ENCODE peak calls at places on chromosomes 1 and 21, in four cellular contexts. One of them, this sample, is unnamed.
A peak's percentile ranks its signal among the peaks of the same experiment; 100 is the strongest.

GRCh38 chr1:150268342-150268705 is 492 bp downstream of the APH1A start:
- DNase-seq in K562: peak; percentile 61
- DNase-seq in H1: no peak
- DNase-seq in SK-N-SH: peak; percentile 43
- DNase-seq in this sample: no peak

GRCh38 chr21:45541221-45542039 is 810 bp downstream of the SLC19A1 start:
- DNase-seq in K562: peak; percentile 90
- DNase-seq in H1: no peak
- DNase-seq in SK-N-SH: peak; percentile 95
- DNase-seq in this sample: no peak

GRCh38 chr21:46384556-46384955 is 60.6 kb downstream of the PCNT start:
- DNase-seq in K562: no peak
- DNase-seq in H1: no peak
- DNase-seq in SK-N-SH: no peak
- DNase-seq in this sample: no peak

GRCh38 chr1:59827055-59827643 is 12.4 kb downstream of the HOOK1 start:
- DNase-seq in K562: no peak
- DNase-seq in H1: no peak
- DNase-seq in SK-N-SH: no peak
- DNase-seq in this sample: no peak

GRCh38 chr1:60866251-60866650 is 216.1 kb upstream of the NFIA start:
- DNase-seq in K562: no peak
- DNase-seq in H1: no peak
- DNase-seq in SK-N-SH: no peak
- DNase-seq in this sample: no peak

GRCh38 chr1:33373606-33374005 is 52.7 kb upstream of the A3GALT2 start:
- DNase-seq in K562: no peak
- DNase-seq in H1: no peak
- DNase-seq in SK-N-SH: no peak
- DNase-seq in this sample: no peak

GRCh38 chr1:182795563-182796228 is 6.1 kb downstream of the NPL start:
- DNase-seq in K562: peak; percentile 63
- DNase-seq in H1: no peak
- DNase-seq in SK-N-SH: no peak
- DNase-seq in this sample: no peak

GRCh38 chr1:16402742-16403141 is 34.5 kb downstream of the SPATA21 start:
- DNase-seq in K562: no peak
- DNase-seq in H1: no peak
- DNase-seq in SK-N-SH: no peak
- DNase-seq in this sample: no peak

GRCh38 chr1:209706622-209707021 is 2.0 kb downstream of the HSD11B1 start:
- DNase-seq in K562: no peak
- DNase-seq in H1: no peak
- DNase-seq in SK-N-SH: no peak
- DNase-seq in this sample: no peak

GRCh38 chr1:216750031-216750627 is 26.9 kb upstream of the ESRRG start:
- DNase-seq in K562: no peak
- DNase-seq in H1: peak; percentile 27
- DNase-seq in SK-N-SH: peak; percentile 33
- DNase-seq in this sample: no peak

GRCh38 chr1:2553871-2554620 is 2.1 kb upstream of the TNFRSF14 start:
- DNase-seq in K562: no peak
- DNase-seq in H1: no peak
- DNase-seq in SK-N-SH: no peak
- DNase-seq in this sample: no peak

GRCh38 chr1:186615332-186615731 is 64.9 kb downstream of the PTGS2 start:
- DNase-seq in K562: no peak
- DNase-seq in H1: no peak
- DNase-seq in SK-N-SH: no peak
- DNase-seq in this sample: no peak

GRCh38 chr1:207007352-207008033 is 25.1 kb downstream of the C1orf116 start:
- DNase-seq in K562: no peak
- DNase-seq in H1: no peak
- DNase-seq in SK-N-SH: no peak
- DNase-seq in this sample: no peak

GRCh38 chr1:90564164-90564563 is 152.9 kb downstream of the BARHL2 start:
- DNase-seq in K562: no peak
- DNase-seq in H1: no peak
- DNase-seq in SK-N-SH: no peak
- DNase-seq in this sample: no peak

GRCh38 chr1:85998105-85998504 is 158.5 kb downstream of the COL24A1 start:
- DNase-seq in K562: no peak
- DNase-seq in H1: no peak
- DNase-seq in SK-N-SH: no peak
- DNase-seq in this sample: no peak

GRCh38 chr1:39163469-39163868 is 41.0 kb upstream of the MACF1 start:
- DNase-seq in K562: no peak
- DNase-seq in H1: no peak
- DNase-seq in SK-N-SH: no peak
- DNase-seq in this sample: no peak
- TF ChIP-seq NRF1 in K562: no peak
- TF ChIP-seq NRF1 in H1: no peak
- TF ChIP-seq NRF1 in SK-N-SH: no peak
- TF ChIP-seq NRF1 in this sample: no peak

GRCh38 chr1:153663211-153663610 is 4.7 kb downstream of the SNAPIN start:
- DNase-seq in K562: no peak
- DNase-seq in H1: no peak
- DNase-seq in SK-N-SH: no peak
- DNase-seq in this sample: no peak
- TF ChIP-seq NRF1 in K562: no peak
- TF ChIP-seq NRF1 in H1: no peak
- TF ChIP-seq NRF1 in SK-N-SH: no peak
- TF ChIP-seq NRF1 in this sample: no peak

DNA sequence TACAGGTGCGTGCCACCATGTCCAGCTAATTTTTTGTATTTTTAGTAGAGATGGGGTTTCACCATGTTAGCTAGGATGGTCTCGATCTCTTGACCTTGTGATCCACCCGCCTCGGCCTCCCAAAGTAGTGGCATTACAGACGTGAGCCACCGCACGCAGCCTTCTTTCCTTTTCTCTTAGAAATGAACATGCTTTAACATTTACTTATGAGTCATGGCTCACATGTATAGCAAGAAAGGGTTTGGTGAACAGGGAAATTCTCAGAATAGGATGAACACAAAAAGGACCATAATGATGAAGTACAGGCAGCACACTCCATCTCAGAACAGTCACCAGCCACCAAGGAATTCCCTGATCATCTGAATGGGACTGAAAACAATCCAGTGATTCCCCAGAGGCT is 9.3 kb upstream of the VAMP4 start:
- DNase-seq in K562: no peak
- DNase-seq in H1: no peak
- DNase-seq in SK-N-SH: no peak
- DNase-seq in this sample: no peak
- TF ChIP-seq NRF1 in K562: no peak
- TF ChIP-seq NRF1 in H1: no peak
- TF ChIP-seq NRF1 in SK-N-SH: no peak
- TF ChIP-seq NRF1 in this sample: no peak

DNA sequence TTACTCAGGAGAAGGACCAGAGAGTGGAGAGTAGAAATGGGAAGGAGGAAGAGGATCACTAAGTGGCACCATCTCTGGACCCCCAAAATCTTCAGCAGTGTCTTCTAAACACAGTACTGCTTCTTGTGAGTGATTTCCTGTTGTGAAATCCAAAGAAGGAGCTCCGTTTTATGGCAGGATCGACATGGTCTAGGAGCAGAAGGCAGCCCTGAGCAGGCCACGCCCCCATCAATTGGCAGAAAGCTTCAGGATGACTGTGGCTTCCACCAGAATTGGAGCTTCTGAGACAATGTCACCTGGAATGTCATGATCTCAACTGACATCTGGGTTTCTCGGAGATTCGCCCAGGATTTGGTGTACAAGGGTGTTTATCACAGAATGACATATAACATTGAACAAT is 171.5 kb downstream of the ADSS2 start:
- DNase-seq in K562: no peak
- DNase-seq in H1: no peak
- DNase-seq in SK-N-SH: no peak
- DNase-seq in this sample: no peak
- TF ChIP-seq NRF1 in K562: no peak
- TF ChIP-seq NRF1 in H1: no peak
- TF ChIP-seq NRF1 in SK-N-SH: no peak
- TF ChIP-seq NRF1 in this sample: no peak

DNA sequence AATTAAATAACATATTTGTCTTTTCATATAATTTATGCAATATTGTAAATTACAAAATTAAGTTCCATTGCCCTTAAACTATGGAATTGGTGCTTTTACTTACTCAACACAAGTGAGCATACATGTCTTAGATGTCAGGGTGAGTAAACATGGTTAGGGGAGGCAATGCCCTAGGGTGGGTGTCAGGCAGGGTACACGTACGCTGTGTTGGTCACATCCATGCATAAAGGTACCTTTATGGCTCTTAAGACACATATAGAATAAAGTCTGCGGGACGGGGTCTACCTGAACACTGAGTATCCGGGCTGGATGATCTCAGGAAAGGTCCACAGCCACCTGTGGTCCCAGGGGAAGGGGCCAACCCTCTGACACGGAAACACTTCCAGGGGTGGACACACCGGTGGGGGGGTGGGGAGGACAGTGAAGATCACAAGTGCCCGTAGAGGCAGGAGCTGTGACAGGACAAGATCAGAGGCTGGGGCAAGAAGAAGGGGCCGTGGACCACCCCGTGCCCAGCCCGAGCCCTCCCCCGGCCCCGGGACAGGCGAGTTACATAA is 720 bp downstream of the LIN9 start:
- DNase-seq in K562: peak; percentile 71
- DNase-seq in H1: no peak
- DNase-seq in SK-N-SH: no peak
- DNase-seq in this sample: no peak
- TF ChIP-seq NRF1 in K562: no peak
- TF ChIP-seq NRF1 in H1: no peak
- TF ChIP-seq NRF1 in SK-N-SH: no peak
- TF ChIP-seq NRF1 in this sample: no peak